ENCODE peak calls at places on chromosomes 3 and 15, in seven cellular contexts. One of them, this sample, is unnamed.

GRCh38 chr3:194404365-194405140 is 5.5 kb upstream of the GP5 start:
- DNase-seq in mesenchymal stem cell: peak; percentile 59
- DNase-seq in astrocyte of the spinal cord: peak; percentile 54
- DNase-seq in activated T-cell treated with anti-CD3 and anti-CD28 coated beads, Interleukin-2, amount 50 U/mL, for 72 hours: peak; percentile 33
- DNase-seq in head of caudate nucleus: no peak
- DNase-seq in GM12891: no peak
- DNase-seq in HEK293T: no peak
- DNase-seq in this sample: no peak

GRCh38 chr15:90162956-90163355 is 38.2 kb upstream of the SEMA4B start:
- DNase-seq in mesenchymal stem cell: no peak
- DNase-seq in astrocyte of the spinal cord: no peak
- DNase-seq in activated T-cell treated with anti-CD3 and anti-CD28 coated beads, Interleukin-2, amount 50 U/mL, for 72 hours: no peak
- DNase-seq in head of caudate nucleus: no peak
- DNase-seq in GM12891: no peak
- DNase-seq in HEK293T: no peak
- DNase-seq in this sample: no peak

GRCh38 chr3:149352556-149352955 is 19.1 kb upstream of the TM4SF18 start:
- DNase-seq in mesenchymal stem cell: peak; percentile 57
- DNase-seq in astrocyte of the spinal cord: peak; percentile 51
- DNase-seq in activated T-cell treated with anti-CD3 and anti-CD28 coated beads, Interleukin-2, amount 50 U/mL, for 72 hours: peak; percentile 27
- DNase-seq in head of caudate nucleus: peak; percentile 39
- DNase-seq in GM12891: peak; percentile 44
- DNase-seq in HEK293T: peak; percentile 80
- DNase-seq in this sample: no peak

GRCh38 chr3:103794656-103795055 is 1359.8 kb downstream of the ZPLD1 start:
- DNase-seq in mesenchymal stem cell: no peak
- DNase-seq in astrocyte of the spinal cord: no peak
- DNase-seq in activated T-cell treated with anti-CD3 and anti-CD28 coated beads, Interleukin-2, amount 50 U/mL, for 72 hours: no peak
- DNase-seq in head of caudate nucleus: no peak
- DNase-seq in GM12891: no peak
- DNase-seq in HEK293T: peak; percentile 20
- DNase-seq in this sample: no peak

GRCh38 chr3:42214064-42214463 is 51.9 kb downstream of the CCK start:
- DNase-seq in mesenchymal stem cell: no peak
- DNase-seq in astrocyte of the spinal cord: no peak
- DNase-seq in activated T-cell treated with anti-CD3 and anti-CD28 coated beads, Interleukin-2, amount 50 U/mL, for 72 hours: no peak
- DNase-seq in head of caudate nucleus: no peak
- DNase-seq in GM12891: no peak
- DNase-seq in HEK293T: no peak
- DNase-seq in this sample: no peak

GRCh38 chr3:195448205-195448875 is 5.5 kb upstream of the ACAP2 start:
- DNase-seq in mesenchymal stem cell: no peak
- DNase-seq in astrocyte of the spinal cord: no peak
- DNase-seq in activated T-cell treated with anti-CD3 and anti-CD28 coated beads, Interleukin-2, amount 50 U/mL, for 72 hours: no peak
- DNase-seq in head of caudate nucleus: no peak
- DNase-seq in GM12891: no peak
- DNase-seq in HEK293T: no peak
- DNase-seq in this sample: no peak

GRCh38 chr3:183540501-183541234 is 14.8 kb downstream of the KLHL6 start:
- DNase-seq in mesenchymal stem cell: no peak
- DNase-seq in astrocyte of the spinal cord: no peak
- DNase-seq in activated T-cell treated with anti-CD3 and anti-CD28 coated beads, Interleukin-2, amount 50 U/mL, for 72 hours: no peak
- DNase-seq in head of caudate nucleus: no peak
- DNase-seq in GM12891: no peak
- DNase-seq in HEK293T: no peak
- DNase-seq in this sample: no peak

GRCh38 chr15:70508561-70509281 is 254.6 kb downstream of the UACA start:
- DNase-seq in mesenchymal stem cell: peak; percentile 87
- DNase-seq in astrocyte of the spinal cord: peak; percentile 86
- DNase-seq in activated T-cell treated with anti-CD3 and anti-CD28 coated beads, Interleukin-2, amount 50 U/mL, for 72 hours: peak; percentile 64
- DNase-seq in head of caudate nucleus: no peak
- DNase-seq in GM12891: no peak
- DNase-seq in HEK293T: no peak
- DNase-seq in this sample: no peak

GRCh38 chr3:65666426-65667091 is 372.2 kb downstream of the MAGI1 start:
- DNase-seq in mesenchymal stem cell: no peak
- DNase-seq in astrocyte of the spinal cord: peak; percentile 28
- DNase-seq in activated T-cell treated with anti-CD3 and anti-CD28 coated beads, Interleukin-2, amount 50 U/mL, for 72 hours: no peak
- DNase-seq in head of caudate nucleus: no peak
- DNase-seq in GM12891: no peak
- DNase-seq in HEK293T: no peak
- DNase-seq in this sample: no peak

GRCh38 chr3:136078421-136079364 is 113.2 kb downstream of the PPP2R3A start:
- DNase-seq in mesenchymal stem cell: peak; percentile 42
- DNase-seq in astrocyte of the spinal cord: peak; percentile 58
- DNase-seq in activated T-cell treated with anti-CD3 and anti-CD28 coated beads, Interleukin-2, amount 50 U/mL, for 72 hours: no peak
- DNase-seq in head of caudate nucleus: no peak
- DNase-seq in GM12891: no peak
- DNase-seq in HEK293T: no peak
- DNase-seq in this sample: no peak

GRCh38 chr3:74287557-74287956 is 326.9 kb downstream of the CNTN3 start:
- DNase-seq in mesenchymal stem cell: no peak
- DNase-seq in astrocyte of the spinal cord: no peak
- DNase-seq in activated T-cell treated with anti-CD3 and anti-CD28 coated beads, Interleukin-2, amount 50 U/mL, for 72 hours: no peak
- DNase-seq in head of caudate nucleus: no peak
- DNase-seq in GM12891: no peak
- DNase-seq in HEK293T: no peak
- DNase-seq in this sample: no peak

GRCh38 chr15:49895337-49896223 is 223.5 kb downstream of the ATP8B4 start:
- DNase-seq in mesenchymal stem cell: peak; percentile 55
- DNase-seq in astrocyte of the spinal cord: peak; percentile 74
- DNase-seq in activated T-cell treated with anti-CD3 and anti-CD28 coated beads, Interleukin-2, amount 50 U/mL, for 72 hours: no peak
- DNase-seq in head of caudate nucleus: no peak
- DNase-seq in GM12891: no peak
- DNase-seq in HEK293T: no peak
- DNase-seq in this sample: no peak

GRCh38 chr3:64645236-64645635 is 42.6 kb downstream of the ADAMTS9 start:
- DNase-seq in mesenchymal stem cell: peak; percentile 49
- DNase-seq in astrocyte of the spinal cord: peak; percentile 10
- DNase-seq in activated T-cell treated with anti-CD3 and anti-CD28 coated beads, Interleukin-2, amount 50 U/mL, for 72 hours: no peak
- DNase-seq in head of caudate nucleus: no peak
- DNase-seq in GM12891: no peak
- DNase-seq in HEK293T: no peak
- DNase-seq in this sample: no peak

GRCh38 chr3:9747267-9747666 is 2.5 kb upstream of the OGG1 start:
- DNase-seq in mesenchymal stem cell: peak; percentile 85
- DNase-seq in astrocyte of the spinal cord: peak; percentile 33
- DNase-seq in activated T-cell treated with anti-CD3 and anti-CD28 coated beads, Interleukin-2, amount 50 U/mL, for 72 hours: peak; percentile 36
- DNase-seq in head of caudate nucleus: no peak
- DNase-seq in GM12891: no peak
- DNase-seq in HEK293T: no peak
- DNase-seq in this sample: no peak

GRCh38 chr15:82936966-82937647 is 15.4 kb downstream of the HOMER2 start:
- DNase-seq in mesenchymal stem cell: no peak
- DNase-seq in astrocyte of the spinal cord: no peak
- DNase-seq in activated T-cell treated with anti-CD3 and anti-CD28 coated beads, Interleukin-2, amount 50 U/mL, for 72 hours: no peak
- DNase-seq in head of caudate nucleus: no peak
- DNase-seq in GM12891: no peak
- DNase-seq in HEK293T: no peak
- DNase-seq in this sample: no peak

GRCh38 chr3:131602011-131602779 is 99.4 kb upstream of the MRPL3 start:
- DNase-seq in mesenchymal stem cell: no peak
- DNase-seq in astrocyte of the spinal cord: no peak
- DNase-seq in activated T-cell treated with anti-CD3 and anti-CD28 coated beads, Interleukin-2, amount 50 U/mL, for 72 hours: no peak
- DNase-seq in head of caudate nucleus: no peak
- DNase-seq in GM12891: no peak
- DNase-seq in HEK293T: no peak
- DNase-seq in this sample: no peak

GRCh38 chr3:154156529-154156928 is 35.3 kb downstream of the ARHGEF26 start:
- DNase-seq in mesenchymal stem cell: no peak
- DNase-seq in astrocyte of the spinal cord: no peak
- DNase-seq in activated T-cell treated with anti-CD3 and anti-CD28 coated beads, Interleukin-2, amount 50 U/mL, for 72 hours: no peak
- DNase-seq in head of caudate nucleus: no peak
- DNase-seq in GM12891: no peak
- DNase-seq in HEK293T: no peak
- DNase-seq in this sample: no peak

GRCh38 chr15:69395460-69395859 is 18.7 kb upstream of the KIF23 start:
- DNase-seq in mesenchymal stem cell: no peak
- DNase-seq in astrocyte of the spinal cord: no peak
- DNase-seq in activated T-cell treated with anti-CD3 and anti-CD28 coated beads, Interleukin-2, amount 50 U/mL, for 72 hours: no peak
- DNase-seq in head of caudate nucleus: no peak
- DNase-seq in GM12891: no peak
- DNase-seq in HEK293T: no peak
- DNase-seq in this sample: no peak

GRCh38 chr3:36992806-36993325 is at the start of gene EPM2AIP1:
- DNase-seq in mesenchymal stem cell: peak; percentile 100
- DNase-seq in astrocyte of the spinal cord: no peak
- DNase-seq in activated T-cell treated with anti-CD3 and anti-CD28 coated beads, Interleukin-2, amount 50 U/mL, for 72 hours: no peak
- DNase-seq in head of caudate nucleus: no peak
- DNase-seq in GM12891: peak; percentile 77
- DNase-seq in HEK293T: no peak
- DNase-seq in this sample: no peak

GRCh38 chr3:9776896-9777694 is 7.3 kb upstream of the CAMK1 start:
- DNase-seq in mesenchymal stem cell: no peak
- DNase-seq in astrocyte of the spinal cord: no peak
- DNase-seq in activated T-cell treated with anti-CD3 and anti-CD28 coated beads, Interleukin-2, amount 50 U/mL, for 72 hours: no peak
- DNase-seq in head of caudate nucleus: no peak
- DNase-seq in GM12891: no peak
- DNase-seq in HEK293T: no peak
- DNase-seq in this sample: no peak

GRCh38 chr3:81728766-81729544 is 32.5 kb downstream of the GBE1 start:
- DNase-seq in mesenchymal stem cell: peak; percentile 75
- DNase-seq in astrocyte of the spinal cord: peak; percentile 65
- DNase-seq in activated T-cell treated with anti-CD3 and anti-CD28 coated beads, Interleukin-2, amount 50 U/mL, for 72 hours: no peak
- DNase-seq in head of caudate nucleus: no peak
- DNase-seq in GM12891: no peak
- DNase-seq in HEK293T: no peak
- DNase-seq in this sample: no peak

GRCh38 chr3:16741103-16741758 is 136.0 kb upstream of the DAZL start:
- DNase-seq in mesenchymal stem cell: peak; percentile 4
- DNase-seq in astrocyte of the spinal cord: peak; percentile 99
- DNase-seq in activated T-cell treated with anti-CD3 and anti-CD28 coated beads, Interleukin-2, amount 50 U/mL, for 72 hours: peak; percentile 60
- DNase-seq in head of caudate nucleus: no peak
- DNase-seq in GM12891: no peak
- DNase-seq in HEK293T: no peak
- DNase-seq in this sample: peak; percentile 9

GRCh38 chr3:101695779-101696372 is 9.4 kb upstream of the RPL24 start:
- DNase-seq in mesenchymal stem cell: peak; percentile 77
- DNase-seq in astrocyte of the spinal cord: peak; percentile 68
- DNase-seq in activated T-cell treated with anti-CD3 and anti-CD28 coated beads, Interleukin-2, amount 50 U/mL, for 72 hours: peak; percentile 42
- DNase-seq in head of caudate nucleus: no peak
- DNase-seq in GM12891: no peak
- DNase-seq in HEK293T: peak; percentile 15
- DNase-seq in this sample: no peak